ENCODE peak calls at places on chromosomes 2 and 18, in ten cellular contexts. F, A, R, Q, P, C, S, W, O and V are unnamed samples.

GRCh38 chr2:233094614-233095013 is 34.5 kb downstream of the INPP5D start:
- DNase-seq in F (no peak), A (no peak), R (no peak), Q (no peak), P (no peak), C (no peak), S (no peak), W (no peak), O (no peak), V (no peak)

GRCh38 chr2:184558713-184559464 is 39.4 kb upstream of the ZNF804A start:
- DNase-seq in F (no peak), A (no peak), R (no peak), Q (no peak), P (no peak), C (no peak), S (no peak), W (no peak), O (no peak), V (no peak)

GRCh38 chr2:66915237-66915636 is 480.3 kb downstream of the MEIS1 start:
- DNase-seq in F (no peak), A (no peak), R (peak), Q (no peak), P (no peak), C (no peak), S (no peak), W (no peak), O (no peak), V (no peak)

GRCh38 chr2:191486584-191487320 is 191.2 kb upstream of the NABP1 start:
- DNase-seq in F (no peak), A (no peak), R (peak), Q (no peak), P (peak), C (peak), S (no peak), W (no peak), O (no peak), V (peak)

GRCh38 chr18:70234667-70235459 is 29.4 kb upstream of the RTTN start:
- DNase-seq in F (no peak), A (no peak), R (no peak), Q (no peak), P (no peak), C (no peak), S (no peak), W (no peak), O (no peak), V (peak)

GRCh38 chr2:60337142-60337497 is 216.3 kb downstream of the BCL11A start:
- DNase-seq in F (peak), A (no peak), R (no peak), Q (no peak), P (no peak), C (no peak), S (no peak), W (no peak), O (peak), V (no peak)

GRCh38 chr2:98086491-98087446 is at the start of gene VWA3B:
- DNase-seq in F (peak), A (peak), R (no peak), Q (no peak), P (no peak), C (peak), S (peak), W (no peak), O (peak), V (no peak)

GRCh38 chr2:201709049-201709448 is 10.6 kb upstream of the MPP4 start:
- DNase-seq in F (no peak), A (no peak), R (no peak), Q (no peak), P (no peak), C (no peak), S (no peak), W (no peak), O (no peak), V (no peak)

GRCh38 chr2:28080911-28081310 is 190.4 kb downstream of the BABAM2 start:
- DNase-seq in F (no peak), A (no peak), R (peak), Q (no peak), P (no peak), C (no peak), S (no peak), W (no peak), O (peak), V (peak)

GRCh38 chr2:134361648-134362047 is 107.8 kb downstream of the MGAT5 start:
- DNase-seq in F (no peak), A (no peak), R (no peak), Q (no peak), P (no peak), C (no peak), S (peak), W (no peak), O (no peak), V (no peak)

GRCh38 chr2:176063958-176064357 is 19.8 kb downstream of the EVX2 start:
- DNase-seq in F (peak), A (no peak), R (no peak), Q (no peak), P (no peak), C (no peak), S (peak), W (no peak), O (no peak), V (no peak)

GRCh38 chr18:53551868-53552426 is 672.5 kb downstream of the MBD2 start:
- DNase-seq in F (no peak), A (no peak), R (no peak), Q (no peak), P (no peak), C (no peak), S (peak), W (no peak), O (no peak), V (no peak)